ENCODE peak calls at places on chromosomes 7 and 10, in nine cellular contexts. W is GDM1; V is ELR; M is CD8-positive, alpha-beta T cell; K is T-helper 17 cell; J is activated CD4-positive, alpha-beta T cell treated with anti-CD3 and anti-CD28 coated beads for 48 hours; X is fibroblast of lung; E is stimulated activated CD4-positive, alpha-beta T cell treated with anti-CD3 and anti-CD28 coated beads, TNF-alpha, amount 100 ng/mL, for 24 hours; N is effector CD4-positive, alpha-beta T cell. F is an unnamed sample.

GRCh38 chr10:23433710-23434109 is 5.2 kb upstream of the OTUD1 start:
- DNase-seq in J (no peak), M (no peak), X (no peak), W (no peak), V (no peak), E (no peak), N (no peak), K (no peak), F (no peak)

GRCh38 chr10:86756511-86757109 is at the start of gene BMPR1A:
- DNase-seq in V (peak), W (no peak), J (no peak), E (no peak), K (peak), N (no peak), X (no peak), M (peak), F (no peak)

GRCh38 chr7:21413502-21413901 is 14.4 kb upstream of the SP4 start:
- DNase-seq in X (no peak), W (no peak), J (no peak), K (no peak), M (no peak), V (no peak), E (no peak), N (no peak), F (no peak)

GRCh38 chr7:139203992-139204391 is 27.0 kb upstream of the UBN2 start:
- DNase-seq in K (no peak), V (peak), J (no peak), E (no peak), W (no peak), N (no peak), M (no peak), X (no peak), F (no peak)

GRCh38 chr10:126088144-126088543 is 191.8 kb downstream of the FANK1 start:
- DNase-seq in J (no peak), V (peak), E (no peak), M (no peak), X (peak), K (no peak), N (no peak), W (no peak), F (no peak)

GRCh38 chr10:46106410-46107255 is 60.6 kb upstream of the MSMB start:
- DNase-seq in K (peak), X (peak), V (peak), J (peak), M (no peak), E (no peak), W (peak), N (peak), F (peak)

GRCh38 chr10:131776496-131776895 is 124.3 kb upstream of the PPP2R2D start:
- DNase-seq in N (no peak), M (no peak), X (no peak), V (no peak), W (no peak), J (no peak), E (no peak), K (no peak), F (no peak)

GRCh38 chr7:93751421-93751820 is 139.1 kb downstream of the TFPI2 start:
- DNase-seq in N (no peak), J (no peak), E (no peak), V (no peak), X (no peak), M (no peak), W (no peak), K (no peak), F (no peak)

GRCh38 chr10:78389419-78389818 is 355.8 kb downstream of the RPS24 start:
- DNase-seq in M (no peak), V (no peak), X (no peak), K (no peak), E (no peak), J (no peak), N (no peak), W (no peak), F (no peak)

GRCh38 chr10:4623757-4624420 is 202.1 kb upstream of the AKR1E2 start:
- DNase-seq in M (no peak), E (no peak), V (peak), K (no peak), J (no peak), W (no peak), X (peak), N (no peak), F (no peak)

GRCh38 chr10:128405450-128405849 is 279.2 kb upstream of the MKI67 start:
- DNase-seq in N (no peak), W (no peak), X (no peak), V (no peak), E (no peak), J (no peak), K (no peak), M (no peak), F (no peak)

GRCh38 chr7:159097661-159098423 is 46.8 kb downstream of the VIPR2 start:
- DNase-seq in K (no peak), M (no peak), X (no peak), V (no peak), N (no peak), E (no peak), J (no peak), W (no peak), F (no peak)

GRCh38 chr10:31936933-31937332 is 8.3 kb upstream of the ARHGAP12 start:
- DNase-seq in N (no peak), E (no peak), W (no peak), M (no peak), V (peak), X (no peak), J (no peak), K (no peak), F (no peak)

GRCh38 chr7:130989006-130989795 is 255.2 kb upstream of the KLF14 start:
- DNase-seq in V (no peak), E (no peak), J (no peak), K (no peak), N (no peak), X (no peak), W (no peak), M (no peak), F (no peak)

GRCh38 chr10:15842493-15843169 is 17.7 kb downstream of the MINDY3 start:
- DNase-seq in E (no peak), X (no peak), J (no peak), M (no peak), V (peak), N (no peak), W (no peak), K (no peak), F (no peak)

GRCh38 chr10:119421887-119422684 is 120.4 kb downstream of the RGS10 start:
- DNase-seq in M (no peak), J (no peak), K (no peak), E (no peak), W (no peak), X (peak), N (no peak), V (peak), F (peak)

GRCh38 chr10:34295142-34295548 is 520.0 kb downstream of the PARD3 start:
- DNase-seq in J (no peak), E (no peak), W (no peak), N (no peak), M (no peak), K (no peak), V (peak), X (peak), F (peak)

GRCh38 chr7:25636871-25637283 is 408.6 kb upstream of the NPVF start:
- DNase-seq in J (no peak), X (no peak), K (no peak), N (no peak), E (no peak), M (no peak), V (no peak), W (no peak), F (no peak)

GRCh38 chr10:99276848-99277486 is 41.3 kb upstream of the HPSE2 start:
- DNase-seq in V (peak), E (no peak), M (no peak), W (no peak), N (no peak), X (no peak), J (no peak), K (no peak), F (peak)

GRCh38 chr7:28155019-28155660 is 25.5 kb downstream of the JAZF1 start:
- DNase-seq in V (peak), K (no peak), W (no peak), M (no peak), J (no peak), X (no peak), E (no peak), N (no peak), F (no peak)

GRCh38 chr7:108267615-108268014 is 137.5 kb upstream of the LAMB4 start:
- DNase-seq in M (no peak), V (no peak), X (no peak), N (no peak), J (no peak), W (no peak), K (no peak), E (no peak), F (no peak)

GRCh38 chr7:37495574-37496184 is 47.0 kb upstream of the ELMO1 start:
- DNase-seq in W (no peak), J (no peak), E (no peak), K (no peak), M (no peak), X (peak), V (peak), N (no peak), F (peak)

GRCh38 chr10:18140957-18141888 is 999 bp downstream of the CACNB2 start:
- DNase-seq in K (no peak), J (no peak), N (no peak), W (no peak), X (peak), M (no peak), E (no peak), V (no peak), F (no peak)

GRCh38 chr7:101235050-101235449 is 2.6 kb downstream of the CLDN15 start:
- DNase-seq in V (peak), N (no peak), M (no peak), J (no peak), W (peak), E (no peak), K (no peak), X (no peak), F (no peak)

GRCh38 chr7:116575853-116576252 is 51.0 kb downstream of the CAV1 start:
- DNase-seq in V (no peak), M (no peak), E (no peak), J (no peak), N (no peak), X (no peak), K (no peak), W (no peak), F (no peak)

GRCh38 chr10:68576118-68576517 is 16.0 kb downstream of the TET1 start:
- DNase-seq in K (no peak), W (no peak), V (no peak), M (no peak), X (no peak), E (no peak), N (no peak), J (peak), F (no peak)

GRCh38 chr10:125020871-125021270 is 78.9 kb downstream of the ZRANB1 start:
- DNase-seq in J (no peak), M (no peak), K (no peak), E (no peak), X (no peak), N (no peak), V (no peak), W (no peak), F (no peak)

GRCh38 chr7:46256870-46257528 is 335.9 kb upstream of the IGFBP3 start:
- DNase-seq in E (no peak), V (peak), W (no peak), N (no peak), J (no peak), X (peak), K (no peak), M (no peak), F (peak)

GRCh38 chr7:158860394-158860793 is 4.0 kb downstream of the DYNC2I1 start:
- DNase-seq in J (no peak), N (no peak), W (no peak), K (no peak), X (no peak), M (no peak), E (no peak), V (no peak), F (no peak)

GRCh38 chr7:2271273-2272026 is 29.4 kb downstream of the NUDT1 start:
- DNase-seq in X (no peak), J (no peak), M (no peak), K (no peak), N (no peak), W (no peak), E (no peak), V (no peak), F (no peak)

GRCh38 chr10:17290226-17290625 is 62.2 kb downstream of the VIM start:
- DNase-seq in M (no peak), X (peak), E (peak), N (no peak), W (no peak), V (peak), J (peak), K (no peak), F (peak)

GRCh38 chr10:98425511-98426352 is 10.8 kb upstream of the PYROXD2 start:
- DNase-seq in W (peak), M (no peak), X (no peak), N (no peak), V (peak), K (no peak), J (peak), E (peak), F (peak)

GRCh38 chr10:52883996-52884871 is 111.7 kb upstream of the MBL2 start:
- DNase-seq in V (peak), N (no peak), J (peak), W (no peak), M (no peak), X (peak), E (no peak), K (no peak), F (peak)

GRCh38 chr7:71933426-71933825 is 478.7 kb downstream of the CALN1 start:
- DNase-seq in E (no peak), N (no peak), K (no peak), V (no peak), X (no peak), J (no peak), W (no peak), M (no peak), F (no peak)

GRCh38 chr10:44697096-44697495 is 214.0 kb upstream of the TMEM72 start:
- DNase-seq in J (no peak), E (no peak), N (no peak), M (no peak), V (no peak), W (no peak), K (no peak), X (peak), F (no peak)

GRCh38 chr10:7432884-7433726 is 22.3 kb upstream of the SFMBT2 start:
- DNase-seq in E (no peak), M (no peak), J (no peak), X (no peak), K (no peak), N (no peak), V (no peak), W (no peak), F (no peak)

GRCh38 chr10:11142809-11143208 is 125.1 kb downstream of the CELF2 start:
- DNase-seq in E (no peak), M (no peak), N (no peak), W (no peak), V (no peak), K (no peak), J (no peak), X (no peak), F (no peak)